ENCODE peak calls at places on chromosomes 2 and 18, in ten cellular contexts. A, G, H, B, I, V, Z, W, F and M are unnamed samples.

GRCh38 chr2:28662468-28663095 is 89.0 kb upstream of the PPP1CB start:
- DNase-seq in A (no peak), F (peak; percentile 81), G (no peak), W (no peak), Z (no peak), V (peak; percentile 81), H (peak; percentile 70), I (no peak), B (peak; percentile 70), M (peak; percentile 87)

GRCh38 chr2:196925445-196925767 is 1.1 kb downstream of the PGAP1 start:
- DNase-seq in F (no peak), G (no peak), H (no peak), B (peak; percentile 66), V (no peak), W (no peak), A (peak; percentile 20), Z (no peak), I (peak; percentile 38), M (no peak)

GRCh38 chr18:420661-421060 is 79.8 kb downstream of the COLEC12 start:
- DNase-seq in Z (no peak), F (no peak), V (no peak), A (no peak), B (no peak), W (peak; percentile 47), G (no peak), H (no peak), I (peak; percentile 22), M (no peak)

GRCh38 chr18:25350561-25351201 is 1.3 kb downstream of the ZNF521 start:
- DNase-seq in I (peak; percentile 74), Z (peak; percentile 65), W (peak; percentile 37), H (no peak), G (peak; percentile 84), V (peak; percentile 70), A (peak; percentile 72), B (peak; percentile 84), F (peak; percentile 65), M (peak; percentile 70)

GRCh38 chr18:2894131-2894840 is 47.5 kb downstream of the EMILIN2 start:
- DNase-seq in A (no peak), W (peak; percentile 30), V (no peak), B (no peak), H (no peak), G (no peak), I (no peak), Z (no peak), F (no peak), M (no peak)

GRCh38 chr2:210620456-210620855 is 64.1 kb downstream of the CPS1 start:
- DNase-seq in I (peak; percentile 27), F (no peak), B (no peak), H (no peak), W (peak; percentile 89), V (no peak), A (no peak), G (no peak), Z (no peak), M (no peak)

GRCh38 chr2:138476186-138476585 is 25.4 kb upstream of the SPOPL start:
- DNase-seq in W (no peak), F (no peak), G (no peak), H (peak; percentile 49), Z (no peak), B (no peak), I (no peak), V (no peak), A (no peak), M (no peak)

GRCh38 chr2:236578980-236579745 is 9.5 kb downstream of the ACKR3 start:
- DNase-seq in W (peak; percentile 51), H (no peak), G (no peak), F (no peak), Z (no peak), A (no peak), B (no peak), I (no peak), V (no peak), M (no peak)

GRCh38 chr2:30315391-30316055 is 84.2 kb downstream of the LBH start:
- DNase-seq in F (no peak), B (no peak), V (no peak), W (no peak), H (peak; percentile 40), Z (no peak), I (no peak), G (no peak), A (no peak), M (no peak)

GRCh38 chr18:71815305-71815704 is 728.8 kb downstream of the CBLN2 start:
- DNase-seq in G (no peak), Z (no peak), A (no peak), V (no peak), F (no peak), I (no peak), H (no peak), B (no peak), W (no peak), M (no peak)

GRCh38 chr2:199869653-199870052 is 18.7 kb upstream of the FTCDNL1 start:
- DNase-seq in W (peak; percentile 12), B (no peak), F (no peak), G (no peak), V (no peak), A (no peak), H (no peak), I (no peak), Z (no peak), M (no peak)
- H3K9ac ChIP-seq in W (no peak overlapping the region), B (no peak overlapping the region), F (no peak overlapping the region), G (no peak overlapping the region), V (no peak overlapping the region), A (no peak overlapping the region), H (no peak overlapping the region), I (no peak overlapping the region), Z (no peak overlapping the region), M (no peak overlapping the region)

DNA sequence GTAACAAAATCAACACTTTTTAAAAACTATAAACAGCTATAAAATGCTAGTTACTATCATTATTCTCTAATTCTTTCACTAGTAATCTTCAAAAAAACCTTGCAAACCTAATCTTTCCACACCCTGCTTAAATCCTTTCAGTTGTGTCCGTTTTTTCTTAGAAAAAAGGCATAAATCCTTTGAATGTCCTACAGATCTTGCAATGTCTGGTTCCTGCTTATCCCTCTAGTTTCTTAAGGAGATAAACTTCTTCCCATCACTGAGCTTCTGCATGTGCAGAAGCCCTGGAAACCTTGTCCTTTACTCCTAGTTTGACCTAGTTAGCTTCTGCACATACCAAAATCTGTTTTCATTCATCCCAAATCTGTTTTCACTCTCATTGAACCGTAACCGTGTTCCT is 1.3 kb upstream of the PNO1 start:
- DNase-seq in H (no peak), V (peak; percentile 7), W (no peak), F (no peak), Z (no peak), G (no peak), I (no peak), B (no peak), A (no peak), M (no peak)
- H3K9ac ChIP-seq in H (peak overlapping the region; percentile 98), V (peak overlapping the region; percentile 96), W (peak overlapping the region; percentile 78), F (peak overlapping the region; percentile 93), Z (peak overlapping the region; percentile 98), G (peak overlapping the region; percentile 87), I (peak overlapping the region; percentile 89), B (peak overlapping the region; percentile 91), A (peak overlapping the region; percentile 87), M (peak overlapping the region; percentile 88)

GRCh38 chr18:46621871-46622270 is 35.1 kb downstream of the LOXHD1 start:
- DNase-seq in H (no peak), B (no peak), F (no peak), G (no peak), V (no peak), I (no peak), A (no peak), Z (peak; percentile 35), W (peak; percentile 37), M (no peak)
- H3K9ac ChIP-seq in H (no peak overlapping the region), B (no peak overlapping the region), F (no peak overlapping the region), G (no peak overlapping the region), V (no peak overlapping the region), I (no peak overlapping the region), A (no peak overlapping the region), Z (no peak overlapping the region), W (no peak overlapping the region), M (no peak overlapping the region)

GRCh38 chr2:108271691-108272253 is 16.9 kb upstream of the SULT1C2 start:
- DNase-seq in F (peak; percentile 84), Z (no peak), A (no peak), I (no peak), W (no peak), H (peak; percentile 86), G (no peak), B (peak; percentile 77), V (peak; percentile 86), M (no peak)
- H3K9ac ChIP-seq in F (no peak overlapping the region), Z (no peak overlapping the region), A (no peak overlapping the region), I (no peak overlapping the region), W (no peak overlapping the region), H (peak overlapping the region; percentile 55), G (no peak overlapping the region), B (peak overlapping the region; percentile 58), V (peak overlapping the region; percentile 58), M (no peak overlapping the region)

GRCh38 chr2:176156301-176156958 is 677 bp upstream of the HOXD3 start:
- DNase-seq in F (no peak), H (no peak), I (no peak), V (no peak), W (no peak), A (peak; percentile 66), G (no peak), Z (no peak), B (no peak), M (no peak)
- H3K9ac ChIP-seq in F (no peak overlapping the region), H (no peak overlapping the region), I (no peak overlapping the region), V (peak overlapping the region; percentile 75), W (no peak overlapping the region), A (no peak overlapping the region), G (no peak overlapping the region), Z (no peak overlapping the region), B (peak overlapping the region; percentile 58), M (peak overlapping the region; percentile 43)

DNA sequence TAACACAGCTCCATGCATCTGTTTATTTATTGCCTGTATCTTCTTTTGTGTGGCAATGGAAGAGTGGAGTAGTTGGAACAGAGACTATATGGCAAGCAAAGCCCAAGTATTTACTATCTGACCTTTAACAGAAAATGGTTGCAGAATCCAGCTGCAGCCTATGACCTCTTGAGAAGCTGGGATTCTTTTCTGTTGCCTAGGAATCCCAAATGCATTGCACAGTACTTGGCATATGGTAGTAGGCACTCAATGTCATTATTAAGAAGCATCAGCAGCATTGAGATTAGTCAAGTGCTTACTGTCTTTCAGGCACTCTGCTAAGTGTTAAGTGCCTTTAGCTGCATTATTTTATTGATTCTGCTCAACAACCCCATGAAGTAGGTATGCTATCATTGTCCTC is 331.6 kb downstream of the CCDC85A start:
- DNase-seq in H (no peak), A (no peak), G (no peak), B (no peak), V (no peak), I (no peak), W (no peak), Z (no peak), F (no peak), M (no peak)
- H3K9ac ChIP-seq in H (no peak overlapping the region), A (no peak overlapping the region), G (no peak overlapping the region), B (no peak overlapping the region), V (no peak overlapping the region), I (no peak overlapping the region), W (no peak overlapping the region), Z (no peak overlapping the region), F (no peak overlapping the region), M (no peak overlapping the region)

GRCh38 chr2:190862591-190862991 is 18.0 kb upstream of the GLS start:
- DNase-seq in A (no peak), W (no peak), B (peak; percentile 34), I (no peak), H (no peak), V (peak; percentile 56), G (peak; percentile 22), F (peak; percentile 57), Z (no peak), M (no peak)
- H3K9ac ChIP-seq in A (no peak overlapping the region), W (no peak overlapping the region), B (peak overlapping the region; percentile 16), I (no peak overlapping the region), H (no peak overlapping the region), V (no peak overlapping the region), G (no peak overlapping the region), F (no peak overlapping the region), Z (no peak overlapping the region), M (no peak overlapping the region)